ENCODE peak calls at places on chromosome 18, in seven cellular contexts. M is stimulated activated CD4-positive, alpha-beta T cell treated with anti-CD3 and anti-CD28 coated beads, Interleukin-15, amount 100 ng/mL, for 24 hours; U is kidney tubule cell; I is AG08396; T is tibial artery; W is COR-L47; Y is hepatocyte. R is an unnamed sample.
A peak's percentile ranks its signal among the peaks of the same experiment; 100 is the strongest.

GRCh38 chr18:50240083-50240563 is 26.2 kb downstream of the CFAP53 start:
- DNase-seq in M (peak; percentile 11), U (peak; percentile 82), I (no peak), T (no peak), W (no peak), Y (peak; percentile 8), R (peak; percentile 53)

GRCh38 chr18:51009071-51009470 is 20.9 kb upstream of the SMAD4 start:
- DNase-seq in M (no peak), U (peak; percentile 94), I (no peak), T (no peak), W (peak; percentile 52), Y (no peak), R (peak; percentile 27)

GRCh38 chr18:37398248-37398920 is 167.2 kb downstream of the CELF4 start:
- DNase-seq in M (no peak), U (no peak), I (no peak), T (no peak), W (no peak), Y (no peak), R (no peak)

GRCh38 chr18:33014060-33014796 is 241.4 kb upstream of the KLHL14 start:
- DNase-seq in M (no peak), U (no peak), I (no peak), T (no peak), W (no peak), Y (peak; percentile 39), R (no peak)

GRCh38 chr18:22345733-22346132 is 72.0 kb downstream of the CTAGE1 start:
- DNase-seq in M (no peak), U (no peak), I (no peak), T (no peak), W (no peak), Y (peak; percentile 16), R (no peak)

GRCh38 chr18:44742741-44743311 is 62.1 kb downstream of the SETBP1 start:
- DNase-seq in M (no peak), U (peak; percentile 81), I (peak; percentile 61), T (no peak), W (peak; percentile 94), Y (no peak), R (peak; percentile 88)

GRCh38 chr18:37889963-37890362 is 324.4 kb upstream of the CELF4 start:
- DNase-seq in M (no peak), U (no peak), I (no peak), T (no peak), W (no peak), Y (no peak), R (no peak)

GRCh38 chr18:48440924-48441323 is 31.7 kb upstream of the ZBTB7C start:
- DNase-seq in M (no peak), U (no peak), I (no peak), T (peak; percentile 85), W (no peak), Y (no peak), R (no peak)

R was measured in renal cortical epithelial cell.